ENCODE peak calls at places on chromosome 12, in four cellular contexts. Z, U, C and W are unnamed samples.

GRCh38 chr12:83763425-83763824 is 1076.7 kb downstream of the TMTC2 start:
- DNase-seq in Z (no peak), U (no peak), C (no peak), W (no peak)

GRCh38 chr12:91937033-91937432 is 208.6 kb downstream of the BTG1 start:
- DNase-seq in Z (no peak), U (no peak), C (no peak), W (no peak)

GRCh38 chr12:100794441-100795192 is at the start of gene ANO4:
- DNase-seq in Z (peak; percentile 33), U (no peak), C (no peak), W (peak; percentile 2)

GRCh38 chr12:70246580-70246979 is 3.3 kb downstream of the CNOT2 start:
- DNase-seq in Z (peak; percentile 25), U (no peak), C (no peak), W (no peak)

GRCh38 chr12:79692860-79693605 is 2.3 kb upstream of the PAWR start:
- DNase-seq in Z (peak; percentile 56), U (no peak), C (no peak), W (peak; percentile 2)

GRCh38 chr12:92030618-92031017 is 115.0 kb downstream of the BTG1 start:
- DNase-seq in Z (peak; percentile 88), U (peak; percentile 53), C (peak; percentile 72), W (peak; percentile 22)

GRCh38 chr12:42625611-42626010 is 36.1 kb upstream of the PRICKLE1 start:
- DNase-seq in Z (no peak), U (no peak), C (no peak), W (no peak)

GRCh38 chr12:52246720-52247621 is 13.9 kb downstream of the KRT7 start:
- DNase-seq in Z (no peak), U (peak; percentile 41), C (peak; percentile 91), W (peak; percentile 79)

GRCh38 chr12:2364566-2365165 is 311.9 kb downstream of the CACNA1C start:
- DNase-seq in Z (no peak), U (no peak), C (no peak), W (no peak)

GRCh38 chr12:121805171-121805687 is 1.4 kb downstream of the SETD1B start:
- DNase-seq in Z (peak; percentile 56), U (no peak), C (no peak), W (no peak)

GRCh38 chr12:94674835-94675234 is 24.5 kb upstream of the TMCC3 start:
- DNase-seq in Z (no peak), U (no peak), C (no peak), W (no peak)

GRCh38 chr12:111359231-111359913 is 9.5 kb downstream of the PHETA1 start:
- DNase-seq in Z (no peak), U (no peak), C (no peak), W (peak; percentile 25)

GRCh38 chr12:69527506-69528272 is 57.5 kb downstream of the FRS2 start:
- DNase-seq in Z (peak; percentile 68), U (no peak), C (no peak), W (no peak)

GRCh38 chr12:29207120-29207519 is 58.0 kb downstream of the FAR2 start:
- DNase-seq in Z (no peak), U (no peak), C (no peak), W (no peak)

GRCh38 chr12:24562761-24563392 is 386.0 kb downstream of the BCAT1 start:
- DNase-seq in Z (peak; percentile 67), U (no peak), C (peak; percentile 17), W (peak; percentile 39)

GRCh38 chr12:7127916-7128626 is 618 bp downstream of the RBP5 start:
- DNase-seq in Z (no peak), U (no peak), C (no peak), W (no peak)

GRCh38 chr12:58513866-58514265 is 406.4 kb downstream of the LRIG3 start:
- DNase-seq in Z (no peak), U (no peak), C (no peak), W (no peak)

GRCh38 chr12:64083285-64084210 is 138.5 kb downstream of the KICS2 start:
- DNase-seq in Z (peak; percentile 97), U (peak; percentile 87), C (peak; percentile 95), W (peak; percentile 51)

GRCh38 chr12:52207895-52208294 is 16.1 kb upstream of the KRT80 start:
- DNase-seq in Z (peak; percentile 36), U (peak; percentile 86), C (peak; percentile 98), W (peak; percentile 63)

GRCh38 chr12:96103067-96103650 is 67.8 kb upstream of the LTA4H start:
- DNase-seq in Z (no peak), U (no peak), C (no peak), W (no peak)

GRCh38 chr12:93244514-93245077 is 133.1 kb upstream of the NUDT4 start:
- DNase-seq in Z (no peak), U (no peak), C (no peak), W (no peak)

GRCh38 chr12:125228519-125229260 is 163.5 kb downstream of the AACS start:
- DNase-seq in Z (no peak), U (no peak), C (no peak), W (peak; percentile 42)

GRCh38 chr12:124496584-124496983 is 70.8 kb downstream of the NCOR2 start:
- DNase-seq in Z (no peak), U (no peak), C (no peak), W (no peak)

GRCh38 chr12:2752676-2753371 is 41.9 kb upstream of the FKBP4 start:
- DNase-seq in Z (peak; percentile 60), U (peak; percentile 79), C (peak; percentile 80), W (peak; percentile 78)

GRCh38 chr12:15705606-15706005 is 83.6 kb downstream of the EPS8 start:
- DNase-seq in Z (no peak), U (no peak), C (no peak), W (no peak)

GRCh38 chr12:41701943-41702601 is 442.6 kb downstream of the GXYLT1 start:
- DNase-seq in Z (no peak), U (no peak), C (no peak), W (no peak)

GRCh38 chr12:31890295-31891285 is 68.6 kb upstream of the RESF1 start:
- DNase-seq in Z (no peak), U (no peak), C (no peak), W (no peak)
- H3K9me3 ChIP-seq in Z (no peaks in the 10 kb centered on the region), U (peaks cover 8% of the 10 kb centered on the region), C (no peaks in the 10 kb centered on the region), W (no peaks in the 10 kb centered on the region)

DNA sequence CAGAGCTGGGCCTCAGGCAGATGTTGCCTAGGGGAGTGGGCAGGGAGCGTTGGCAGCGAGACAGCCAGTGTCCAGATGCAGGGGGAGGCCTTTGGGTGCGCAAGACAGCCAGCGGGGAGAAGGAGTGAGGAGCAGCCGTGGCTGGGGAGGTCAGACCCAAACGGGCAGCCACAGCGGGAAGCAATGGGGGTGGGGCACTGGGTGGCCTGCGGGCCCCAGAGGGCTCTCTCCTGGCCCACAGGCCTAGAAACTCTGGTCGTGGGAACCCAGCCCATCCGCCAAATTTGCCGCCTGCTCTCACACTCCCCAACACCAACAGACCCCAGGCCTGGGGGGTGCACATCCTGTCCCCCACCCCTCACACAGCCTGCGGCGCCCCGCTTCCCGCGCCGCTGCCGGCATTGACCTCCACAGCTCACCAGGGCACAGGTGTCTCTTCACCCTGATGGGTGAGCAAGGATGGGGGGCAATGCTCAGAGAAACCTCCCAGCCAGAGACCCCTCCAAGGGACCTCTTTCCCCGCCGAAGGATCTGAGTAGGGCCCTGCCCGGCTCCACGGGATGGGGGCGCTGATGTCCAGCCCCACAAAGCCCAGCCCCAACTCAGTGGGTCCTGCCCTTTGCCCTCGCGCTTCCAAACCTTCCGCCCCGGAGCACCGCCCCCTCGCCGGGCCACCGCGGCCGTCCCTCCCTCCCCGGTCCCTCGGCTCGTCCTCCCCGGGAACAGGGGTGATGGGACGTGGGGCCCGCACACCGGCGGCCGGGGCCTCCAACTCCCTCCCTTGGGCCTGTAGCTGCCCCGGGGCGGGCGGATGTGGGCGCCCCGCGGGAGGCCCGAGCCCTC is 781 bp downstream of the HDAC7 start:
- DNase-seq in Z (no peak), U (peak; percentile 49), C (peak; percentile 56), W (peak; percentile 61)
- H3K4me1 ChIP-seq in Z (peaks cover 47% of the 10 kb centered on the region), U (peaks cover 87% of the 10 kb centered on the region), C (peaks cover 50% of the 10 kb centered on the region), W (peaks cover 39% of the 10 kb centered on the region)

GRCh38 chr12:38053655-38054464 is 262.7 kb upstream of the ALG10B start:
- DNase-seq in Z (no peak), U (peak; percentile 70), C (peak; percentile 67), W (peak; percentile 37)
- H3K9me3 ChIP-seq in Z (no peaks in the 10 kb centered on the region), U (peaks cover 6% of the 10 kb centered on the region), C (no peaks in the 10 kb centered on the region), W (no peaks in the 10 kb centered on the region)

DNA sequence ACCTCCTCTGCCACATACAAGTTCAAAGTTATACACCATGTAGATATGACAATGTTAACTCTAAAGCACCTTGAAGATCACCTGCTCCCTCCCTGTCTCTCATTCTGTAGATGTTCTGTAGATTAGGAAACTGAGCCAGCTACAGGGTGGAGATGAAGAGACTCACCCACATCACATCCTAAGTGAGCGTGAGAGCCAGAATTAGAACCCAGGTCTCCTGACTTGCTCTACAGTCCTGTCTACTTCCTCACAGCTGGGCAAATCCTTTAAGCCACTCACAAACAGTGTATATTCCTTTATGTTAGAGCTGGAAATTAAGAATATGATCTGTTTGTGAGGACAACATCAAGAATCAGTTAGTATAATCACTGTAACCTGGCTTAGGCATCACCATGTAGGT is 1.8 kb downstream of the APPL2 start:
- DNase-seq in Z (no peak), U (no peak), C (no peak), W (no peak)
- H3K4me1 ChIP-seq in Z (peaks cover 8% of the 10 kb centered on the region), U (peaks cover 57% of the 10 kb centered on the region), C (peaks cover 33% of the 10 kb centered on the region), W (peaks cover 4% of the 10 kb centered on the region)

DNA sequence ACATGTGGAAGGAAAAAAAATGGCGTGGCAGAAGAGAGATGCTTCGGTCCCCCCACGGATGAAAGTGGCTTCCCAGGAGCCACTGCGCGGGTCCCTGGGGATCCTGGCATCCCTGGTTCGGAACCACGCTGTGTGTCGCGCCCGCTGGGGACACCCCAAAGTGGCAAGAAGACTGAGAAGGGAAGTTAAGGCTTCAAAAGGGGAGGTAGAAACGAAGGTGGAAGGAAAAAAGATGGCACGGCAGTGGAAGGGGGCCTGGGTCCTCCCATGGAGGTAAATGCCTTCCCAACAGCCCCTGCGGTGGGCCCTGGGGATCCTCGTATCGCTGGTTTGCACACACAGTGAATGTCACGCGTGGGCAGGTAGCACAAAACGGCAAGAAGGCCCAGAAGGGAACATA is 281.7 kb downstream of the ALG10 start:
- DNase-seq in Z (no peak), U (no peak), C (no peak), W (no peak)
- H3K9me3 ChIP-seq in Z (no peaks in the 10 kb centered on the region), U (peaks cover 91% of the 10 kb centered on the region), C (no peaks in the 10 kb centered on the region), W (no peaks in the 10 kb centered on the region)